ENCODE peak calls at places on chromosomes 11 and 22, in ten cellular contexts. G is Panc1; P is stomach; Z is CD8-positive, alpha-beta memory T cell; I is H1; H is left ventricle myocardium inferior; A is psoas muscle; D is upper lobe of right lung; B is tibial nerve; X is CD8-positive, alpha-beta T cell. W is an unnamed sample.

GRCh38 chr11:120801801-120802689 is 221.9 kb upstream of the TBCEL start:
- DNase-seq in D (no peak), A (no peak), I (peak; percentile 91), G (peak; percentile 45), H (peak; percentile 44), P (peak; percentile 68), B (peak; percentile 73), X (peak; percentile 13), Z (peak; percentile 23), W (peak; percentile 72)

GRCh38 chr11:114909866-114910265 is 231.5 kb downstream of the NXPE2 start:
- DNase-seq in P (no peak), G (no peak), A (no peak), I (peak; percentile 53), D (no peak), H (no peak), Z (no peak), X (no peak), B (no peak), W (no peak)

GRCh38 chr11:12430912-12431311 is 53.5 kb downstream of the PARVA start:
- DNase-seq in G (no peak), P (peak; percentile 72), Z (no peak), A (peak; percentile 67), B (peak; percentile 84), D (no peak), H (no peak), I (no peak), X (no peak), W (no peak)

GRCh38 chr11:134646561-134646960 is 234.5 kb upstream of the B3GAT1 start:
- DNase-seq in X (no peak), B (no peak), H (no peak), D (no peak), I (no peak), G (no peak), Z (no peak), A (no peak), P (peak; percentile 8), W (no peak)

GRCh38 chr11:114168691-114169090 is 109.2 kb downstream of the ZBTB16 start:
- DNase-seq in B (no peak), H (no peak), G (no peak), A (peak; percentile 56), P (no peak), Z (no peak), X (no peak), I (no peak), D (no peak), W (peak; percentile 59)

GRCh38 chr22:47846206-47846605 is 1083.8 kb downstream of the TBC1D22A start:
- DNase-seq in Z (no peak), X (no peak), H (no peak), G (no peak), A (no peak), D (no peak), B (no peak), I (no peak), P (no peak), W (no peak)

GRCh38 chr11:23205156-23205871 is 345.0 kb upstream of the CCDC179 start:
- DNase-seq in Z (no peak), X (no peak), G (no peak), A (no peak), H (no peak), B (no peak), D (no peak), I (no peak), P (no peak), W (no peak)

GRCh38 chr11:14267861-14268635 is 90.9 kb downstream of the RRAS2 start:
- DNase-seq in G (no peak), X (no peak), Z (no peak), P (no peak), I (peak; percentile 41), A (no peak), B (no peak), H (no peak), D (no peak), W (no peak)

GRCh38 chr22:40534379-40535188 is 101.9 kb downstream of the MRTFA start:
- DNase-seq in G (no peak), P (no peak), Z (no peak), X (no peak), I (no peak), D (no peak), B (no peak), H (no peak), A (no peak), W (no peak)

GRCh38 chr11:96101146-96101545 is 177.2 kb upstream of the MTMR2 start:
- DNase-seq in I (no peak), X (no peak), B (no peak), P (no peak), D (no peak), A (no peak), G (no peak), H (no peak), Z (no peak), W (no peak)

GRCh38 chr11:96102664-96103068 is 178.8 kb upstream of the MTMR2 start:
- DNase-seq in I (no peak), G (no peak), P (no peak), X (no peak), Z (no peak), D (no peak), A (no peak), H (no peak), B (no peak), W (no peak)

GRCh38 chr11:96103721-96104120 is 179.8 kb upstream of the MTMR2 start:
- DNase-seq in B (no peak), G (no peak), X (no peak), P (no peak), I (no peak), D (no peak), H (no peak), Z (no peak), A (no peak), W (no peak)

GRCh38 chr11:96105197-96105895 is 181.4 kb upstream of the MTMR2 start:
- DNase-seq in A (no peak), X (no peak), D (no peak), B (no peak), Z (no peak), G (no peak), P (no peak), H (no peak), I (no peak), W (no peak)

GRCh38 chr11:96103102-96103501 is 179.2 kb upstream of the MTMR2 start:
- DNase-seq in D (no peak), A (no peak), B (no peak), X (no peak), G (no peak), Z (no peak), P (no peak), H (no peak), I (no peak), W (no peak)
- H3K4me1 ChIP-seq in D (peaks cover 25% of the 10 kb centered on the region), A (no peaks in the 10 kb centered on the region), B (peaks cover 41% of the 10 kb centered on the region), X (peaks cover 25% of the 10 kb centered on the region), G (no peaks in the 10 kb centered on the region), Z (peaks cover 27% of the 10 kb centered on the region), P (peaks cover 30% of the 10 kb centered on the region), H (peaks cover 38% of the 10 kb centered on the region), I (no peaks in the 10 kb centered on the region), W (no peaks in the 10 kb centered on the region)

GRCh38 chr22:21043856-21044535 is 1.8 kb upstream of the LRRC74B start:
- DNase-seq in B (no peak), G (no peak), H (no peak), I (no peak), D (peak; percentile 32), X (no peak), Z (no peak), P (no peak), A (peak; percentile 28), W (no peak)

GRCh38 chr22:21041937-21042336 is 3.8 kb upstream of the LRRC74B start:
- DNase-seq in H (no peak), Z (no peak), P (no peak), G (no peak), X (no peak), A (peak; percentile 17), B (no peak), I (no peak), D (no peak), W (no peak)

GRCh38 chr22:21045585-21046294 is at the start of gene LRRC74B:
- DNase-seq in X (peak; percentile 42), D (peak; percentile 91), H (peak; percentile 89), I (peak; percentile 97), B (peak; percentile 74), G (no peak), Z (peak; percentile 20), P (peak; percentile 88), A (peak; percentile 94), W (peak; percentile 64)

GRCh38 chr22:21044931-21045584 is 688 bp upstream of the LRRC74B start:
- DNase-seq in Z (no peak), A (peak; percentile 86), I (no peak), X (no peak), P (no peak), D (peak; percentile 63), B (no peak), G (no peak), H (no peak), W (no peak)

GRCh38 chr22:21042978-21043855 is 2.5 kb upstream of the LRRC74B start:
- DNase-seq in G (no peak), H (no peak), A (peak; percentile 29), X (no peak), P (no peak), B (no peak), I (no peak), D (peak; percentile 31), Z (no peak), W (no peak)
- H3K4me1 ChIP-seq in G (peaks cover 5% of the 10 kb centered on the region), H (peaks cover 24% of the 10 kb centered on the region), A (peaks cover 22% of the 10 kb centered on the region), X (peaks cover 23% of the 10 kb centered on the region), P (peaks cover 20% of the 10 kb centered on the region), B (peaks cover 6% of the 10 kb centered on the region), I (no peaks in the 10 kb centered on the region), D (peaks cover 13% of the 10 kb centered on the region), Z (peaks cover 15% of the 10 kb centered on the region), W (peaks cover 5% of the 10 kb centered on the region)

GRCh38 chr11:102452461-102453285 is at the start of gene TMEM123:
- DNase-seq in P (peak; percentile 83), G (no peak), A (peak; percentile 86), B (peak; percentile 67), H (peak; percentile 86), D (peak; percentile 93), I (peak; percentile 87), X (peak; percentile 90), Z (peak; percentile 87), W (peak; percentile 91)

GRCh38 chr11:102453286-102453797 is 777 bp upstream of the TMEM123 start:
- DNase-seq in D (no peak), Z (no peak), P (no peak), X (no peak), G (no peak), I (no peak), B (peak; percentile 19), A (no peak), H (peak; percentile 30), W (peak; percentile 39)

GRCh38 chr11:102449651-102450570 is 2.7 kb downstream of the TMEM123 start:
- DNase-seq in G (no peak), I (no peak), P (no peak), Z (no peak), D (no peak), X (no peak), H (no peak), B (no peak), A (no peak), W (no peak)

GRCh38 chr11:102451693-102452460 is 688 bp downstream of the TMEM123 start:
- DNase-seq in H (peak; percentile 70), D (peak; percentile 85), G (no peak), I (peak; percentile 72), X (peak; percentile 70), Z (peak; percentile 60), A (peak; percentile 82), P (peak; percentile 71), B (peak; percentile 38), W (peak; percentile 94)

GRCh38 chr11:102451041-102451692 is 1.4 kb downstream of the TMEM123 start:
- DNase-seq in Z (no peak), I (no peak), G (no peak), X (no peak), P (no peak), H (no peak), B (no peak), A (no peak), D (no peak), W (no peak)
- H3K4me1 ChIP-seq in Z (peaks cover 65% of the 10 kb centered on the region), I (peaks cover 23% of the 10 kb centered on the region), G (peaks cover 71% of the 10 kb centered on the region), X (peaks cover 64% of the 10 kb centered on the region), P (peaks cover 57% of the 10 kb centered on the region), H (peaks cover 69% of the 10 kb centered on the region), B (peaks cover 13% of the 10 kb centered on the region), A (peaks cover 8% of the 10 kb centered on the region), D (peaks cover 37% of the 10 kb centered on the region), W (peaks cover 65% of the 10 kb centered on the region)

GRCh38 chr22:36339171-36340065 is 48.3 kb downstream of the MYH9 start:
- DNase-seq in P (no peak), B (no peak), Z (no peak), I (no peak), D (no peak), H (no peak), A (no peak), X (no peak), G (no peak), W (no peak)
- H3K4me1 ChIP-seq in P (peaks cover 100% of the 10 kb centered on the region), B (peaks cover 80% of the 10 kb centered on the region), Z (peaks cover 98% of the 10 kb centered on the region), I (peaks cover 4% of the 10 kb centered on the region), D (peaks cover 83% of the 10 kb centered on the region), H (peaks cover 100% of the 10 kb centered on the region), A (peaks cover 48% of the 10 kb centered on the region), X (peaks cover 98% of the 10 kb centered on the region), G (peaks cover 96% of the 10 kb centered on the region), W (peaks cover 11% of the 10 kb centered on the region)

W was measured in OCI-LY7.